ENCODE peak calls at places on chromosomes 4 and X, in seven cellular contexts. D is T-helper 17 cell; W is natural killer cell; B is activated CD8-positive, alpha-beta T cell treated with anti-CD3 and anti-CD28 coated beads for 36 hours; J is body of pancreas; R is gastroesophageal sphincter; C is mucosa of descending colon. G is an unnamed sample.

GRCh38 chr4:828641-829271 is 2.8 kb upstream of the CPLX1 start:
- ATAC-seq in D (no peak), W (no peak), B (no peak), J (peak), R (no peak), C (peak), G (no peak)

GRCh38 chrX:56764153-56764974 is 35.3 kb downstream of the NBDY start:
- ATAC-seq in D (peak), W (peak), B (peak), J (peak), R (peak), C (peak), G (peak)

GRCh38 chrX:110311437-110312230 is 6.3 kb downstream of the AMMECR1 start:
- ATAC-seq in D (no peak), W (no peak), B (peak), J (no peak), R (no peak), C (no peak), G (no peak)

GRCh38 chr4:28310926-28311325 is 1450.3 kb downstream of the STIM2 start:
- ATAC-seq in D (no peak), W (no peak), B (no peak), J (no peak), R (no peak), C (no peak), G (no peak)

GRCh38 chrX:3598696-3599095 is 114.8 kb downstream of the PRKX start:
- ATAC-seq in D (no peak), W (no peak), B (no peak), J (no peak), R (no peak), C (no peak), G (no peak)

GRCh38 chrX:38774249-38774648 is 27.0 kb upstream of the MID1IP1 start:
- ATAC-seq in D (no peak), W (no peak), B (no peak), J (no peak), R (no peak), C (no peak), G (no peak)

GRCh38 chrX:74535211-74535621 is 79.2 kb downstream of the RLIM start:
- ATAC-seq in D (peak), W (peak), B (peak), J (peak), R (peak), C (peak), G (no peak)

GRCh38 chr4:168154546-168155277 is 62.4 kb downstream of the ANXA10 start:
- ATAC-seq in D (no peak), W (no peak), B (peak), J (no peak), R (no peak), C (no peak), G (no peak)

GRCh38 chr4:13084210-13084609 is 399.9 kb downstream of the RAB28 start:
- ATAC-seq in D (no peak), W (no peak), B (no peak), J (no peak), R (no peak), C (no peak), G (no peak)

GRCh38 chr4:88533937-88534750 is 10.6 kb upstream of the PYURF start:
- ATAC-seq in D (no peak), W (no peak), B (no peak), J (no peak), R (no peak), C (no peak), G (no peak)

GRCh38 chr4:183563874-183564273 is 59.0 kb downstream of the ING2 start:
- ATAC-seq in D (no peak), W (no peak), B (peak), J (no peak), R (peak), C (peak), G (no peak)

GRCh38 chr4:147096667-147097604 is 151.3 kb upstream of the TTC29 start:
- ATAC-seq in D (peak), W (peak), B (no peak), J (peak), R (peak), C (no peak), G (no peak)

GRCh38 chr4:107094332-107094731 is 58.2 kb upstream of the DKK2 start:
- ATAC-seq in D (peak), W (peak), B (peak), J (no peak), R (no peak), C (peak), G (peak)

GRCh38 chr4:175770555-175770954 is 41.5 kb downstream of the GPM6A start:
- ATAC-seq in D (no peak), W (no peak), B (no peak), J (no peak), R (no peak), C (no peak), G (no peak)

GRCh38 chr4:74675673-74676279 is 118.5 kb downstream of the BTC start:
- ATAC-seq in D (peak), W (peak), B (no peak), J (peak), R (peak), C (peak), G (peak)

GRCh38 chr4:14771091-14771490 is 231.2 kb upstream of the CPEB2 start:
- ATAC-seq in D (no peak), W (no peak), B (no peak), J (no peak), R (no peak), C (no peak), G (no peak)

GRCh38 chrX:69238960-69239231 is 73.6 kb upstream of the PJA1 start:
- ATAC-seq in D (no peak), W (no peak), B (no peak), J (no peak), R (no peak), C (no peak), G (no peak)

G was measured in stimulated activated memory B cell treated with anti-CD40 and anti-IgM and Interleukin-4, amounts not matched to agents 10 μg/mL and 1 μg/mL and 100 μg/mL, for 72 hours.